ENCODE peak calls at places on chromosomes 5 and 9, in eight cellular contexts. J, K, Q, S, M, V, B and T are unnamed samples.

GRCh38 chr5:120327180-120327579 is 136.9 kb upstream of the PRR16 start:
- DNase-seq in J (no peak), K (no peak), Q (no peak), S (peak; percentile 11), M (no peak), V (no peak), B (no peak), T (no peak)

GRCh38 chr9:127965953-127966352 is 14.8 kb downstream of the EEIG1 start:
- DNase-seq in J (no peak), K (no peak), Q (no peak), S (no peak), M (no peak), V (no peak), B (no peak), T (no peak)

GRCh38 chr9:86035827-86036440 is 63.4 kb downstream of the GOLM1 start:
- DNase-seq in J (no peak), K (no peak), Q (no peak), S (no peak), M (no peak), V (no peak), B (no peak), T (no peak)

GRCh38 chr5:60415443-60415842 is 284.5 kb downstream of the DEPDC1B start:
- DNase-seq in J (no peak), K (no peak), Q (no peak), S (no peak), M (no peak), V (no peak), B (no peak), T (no peak)

GRCh38 chr9:75140261-75140660 is 51.9 kb downstream of the OSTF1 start:
- DNase-seq in J (no peak), K (no peak), Q (no peak), S (no peak), M (no peak), V (no peak), B (no peak), T (no peak)

GRCh38 chr5:2995035-2995434 is 243.6 kb upstream of the IRX2 start:
- DNase-seq in J (no peak), K (no peak), Q (no peak), S (no peak), M (no peak), V (no peak), B (no peak), T (no peak)

GRCh38 chr5:68306361-68307014 is 90.9 kb downstream of the PIK3R1 start:
- DNase-seq in J (no peak), K (no peak), Q (no peak), S (no peak), M (no peak), V (no peak), B (no peak), T (no peak)

GRCh38 chr5:147464211-147464610 is 45.7 kb downstream of the DPYSL3 start:
- DNase-seq in J (peak; percentile 29), K (no peak), Q (no peak), S (peak; percentile 71), M (no peak), V (no peak), B (peak; percentile 64), T (no peak)

GRCh38 chr5:98016771-98017170 is 756.7 kb upstream of the RGMB start:
- DNase-seq in J (no peak), K (no peak), Q (no peak), S (peak; percentile 28), M (no peak), V (no peak), B (no peak), T (no peak)

GRCh38 chr9:81653240-81653639 is 36.1 kb downstream of the TLE1 start:
- DNase-seq in J (peak; percentile 39), K (no peak), Q (no peak), S (no peak), M (no peak), V (no peak), B (peak; percentile 73), T (no peak)

GRCh38 chr5:138238034-138238433 is 24.9 kb upstream of the CDC23 start:
- DNase-seq in J (no peak), K (no peak), Q (no peak), S (no peak), M (no peak), V (no peak), B (no peak), T (no peak)

GRCh38 chr9:105858877-105859276 is 164.5 kb downstream of the TMEM38B start:
- DNase-seq in J (no peak), K (no peak), Q (no peak), S (no peak), M (no peak), V (no peak), B (no peak), T (no peak)

GRCh38 chr9:74858753-74859414 is 28.8 kb downstream of the TRPM6 start:
- DNase-seq in J (no peak), K (no peak), Q (no peak), S (peak; percentile 3), M (no peak), V (no peak), B (peak; percentile 30), T (no peak)

GRCh38 chr5:31270396-31270795 is 76.9 kb downstream of the CDH6 start:
- DNase-seq in J (no peak), K (no peak), Q (no peak), S (peak; percentile 24), M (no peak), V (no peak), B (peak; percentile 8), T (no peak)

GRCh38 chr9:124008307-124008854 is 3.2 kb upstream of the LHX2 start:
- DNase-seq in J (no peak), K (no peak), Q (no peak), S (no peak), M (no peak), V (no peak), B (peak; percentile 52), T (no peak)

GRCh38 chr9:34585946-34586705 is 3.4 kb downstream of the CNTFR start:
- DNase-seq in J (no peak), K (no peak), Q (no peak), S (no peak), M (no peak), V (no peak), B (no peak), T (no peak)

GRCh38 chr5:54656261-54656728 is 138.7 kb downstream of the SNX18 start:
- DNase-seq in J (no peak), K (peak; percentile 70), Q (no peak), S (peak; percentile 62), M (no peak), V (no peak), B (no peak), T (no peak)

GRCh38 chr5:173455599-173455957 is 127.4 kb upstream of the STC2 start:
- DNase-seq in J (no peak), K (no peak), Q (no peak), S (no peak), M (no peak), V (no peak), B (no peak), T (no peak)

GRCh38 chr5:94832685-94833084 is 214.2 kb downstream of the SLF1 start:
- DNase-seq in J (no peak), K (no peak), Q (no peak), S (no peak), M (no peak), V (no peak), B (no peak), T (no peak)

GRCh38 chr5:150780180-150780692 is 1.7 kb downstream of the SMIM3 start:
- DNase-seq in J (peak; percentile 57), K (peak; percentile 31), Q (no peak), S (peak; percentile 44), M (no peak), V (peak; percentile 67), B (no peak), T (peak; percentile 25)

GRCh38 chr5:150782850-150783249 is 4.3 kb downstream of the SMIM3 start:
- DNase-seq in J (no peak), K (no peak), Q (no peak), S (no peak), M (no peak), V (no peak), B (no peak), T (no peak)

GRCh38 chr5:150783422-150783928 is 4.9 kb downstream of the SMIM3 start:
- DNase-seq in J (peak; percentile 96), K (peak; percentile 54), Q (peak; percentile 75), S (peak; percentile 94), M (no peak), V (peak; percentile 61), B (peak; percentile 82), T (peak; percentile 49)

GRCh38 chr5:150780816-150781221 is 2.3 kb downstream of the SMIM3 start:
- DNase-seq in J (peak; percentile 91), K (no peak), Q (no peak), S (peak; percentile 61), M (no peak), V (no peak), B (peak; percentile 85), T (no peak)

GRCh38 chr5:150781706-150782614 is 3.4 kb downstream of the SMIM3 start:
- DNase-seq in J (peak; percentile 97), K (peak; percentile 29), Q (no peak), S (peak; percentile 96), M (no peak), V (peak; percentile 81), B (no peak), T (no peak)
- TF ChIP-seq CTCF in J (no peak), K (no peak), Q (no peak), S (no peak), M (no peak), V (no peak), B (no peak), T (no peak)

GRCh38 chr9:88706193-88707112 is 171.5 kb downstream of the NXNL2 start:
- DNase-seq in J (no peak), K (no peak), Q (no peak), S (no peak), M (no peak), V (no peak), B (no peak), T (no peak)
- TF ChIP-seq CTCF in J (no peak), K (no peak), Q (no peak), S (no peak), M (no peak), V (no peak), B (no peak), T (no peak)

GRCh38 chr5:64384761-64385160 is 121.1 kb upstream of the RGS7BP start:
- DNase-seq in J (no peak), K (no peak), Q (peak; percentile 0), S (peak; percentile 16), M (no peak), V (no peak), B (peak; percentile 48), T (no peak)
- TF ChIP-seq CTCF in J (no peak), K (no peak), Q (peak; percentile 63), S (no peak), M (no peak), V (no peak), B (peak; percentile 51), T (no peak)

GRCh38 chr9:131470581-131470991 is 32.1 kb upstream of the POMT1 start:
- DNase-seq in J (no peak), K (no peak), Q (no peak), S (no peak), M (no peak), V (peak; percentile 34), B (no peak), T (no peak)

GRCh38 chr9:131474711-131475110 is 28.0 kb upstream of the POMT1 start:
- DNase-seq in J (no peak), K (no peak), Q (no peak), S (no peak), M (no peak), V (peak; percentile 29), B (no peak), T (no peak)

GRCh38 chr9:131475111-131475955 is 27.4 kb upstream of the POMT1 start:
- DNase-seq in J (no peak), K (no peak), Q (no peak), S (no peak), M (no peak), V (peak; percentile 51), B (no peak), T (no peak)

GRCh38 chr9:131473891-131474290 is 28.8 kb upstream of the POMT1 start:
- DNase-seq in J (no peak), K (no peak), Q (no peak), S (no peak), M (no peak), V (peak; percentile 35), B (no peak), T (no peak)

GRCh38 chr9:131473198-131473885 is 29.4 kb upstream of the POMT1 start:
- DNase-seq in J (no peak), K (no peak), Q (no peak), S (no peak), M (no peak), V (peak; percentile 32), B (no peak), T (no peak)
- TF ChIP-seq CTCF in J (no peak), K (no peak), Q (no peak), S (no peak), M (no peak), V (no peak), B (no peak), T (no peak)